ENCODE peak calls at places on chromosome 17, in six cellular contexts. One of them, this sample, is unnamed.

GRCh38 chr17:30545024-30545423 is 67.8 kb downstream of the GOSR1 start:
- DNase-seq in heart left ventricle: no peak
- DNase-seq in AG04450: no peak
- DNase-seq in fibroblast of mammary gland: no peak
- DNase-seq in IMR-90: no peak
- DNase-seq in HepG2: no peak
- DNase-seq in this sample: no peak

GRCh38 chr17:38587193-38587592 is 18.6 kb downstream of the SRCIN1 start:
- DNase-seq in heart left ventricle: no peak
- DNase-seq in AG04450: no peak
- DNase-seq in fibroblast of mammary gland: no peak
- DNase-seq in IMR-90: no peak
- DNase-seq in HepG2: no peak
- DNase-seq in this sample: no peak

GRCh38 chr17:62713096-62713870 is 85.8 kb downstream of the MRC2 start:
- DNase-seq in heart left ventricle: no peak
- DNase-seq in AG04450: no peak
- DNase-seq in fibroblast of mammary gland: no peak
- DNase-seq in IMR-90: no peak
- DNase-seq in HepG2: no peak
- DNase-seq in this sample: no peak

GRCh38 chr17:77100009-77100408 is 40.8 kb upstream of the SEC14L1 start:
- DNase-seq in heart left ventricle: peak; percentile 81
- DNase-seq in AG04450: no peak
- DNase-seq in fibroblast of mammary gland: no peak
- DNase-seq in IMR-90: no peak
- DNase-seq in HepG2: no peak
- DNase-seq in this sample: peak; percentile 91

GRCh38 chr17:72456026-72456569 is 335.3 kb downstream of the SOX9 start:
- DNase-seq in heart left ventricle: no peak
- DNase-seq in AG04450: no peak
- DNase-seq in fibroblast of mammary gland: peak; percentile 40
- DNase-seq in IMR-90: peak; percentile 67
- DNase-seq in HepG2: peak; percentile 73
- DNase-seq in this sample: no peak

GRCh38 chr17:49715717-49716279 is 8.0 kb upstream of the SLC35B1 start:
- DNase-seq in heart left ventricle: no peak
- DNase-seq in AG04450: no peak
- DNase-seq in fibroblast of mammary gland: no peak
- DNase-seq in IMR-90: no peak
- DNase-seq in HepG2: no peak
- DNase-seq in this sample: no peak

GRCh38 chr17:39626671-39627169 is at the start of gene PPP1R1B:
- DNase-seq in heart left ventricle: no peak
- DNase-seq in AG04450: no peak
- DNase-seq in fibroblast of mammary gland: no peak
- DNase-seq in IMR-90: no peak
- DNase-seq in HepG2: no peak
- DNase-seq in this sample: no peak

GRCh38 chr17:40978752-40979151 is 5.4 kb downstream of the KRT40 start:
- DNase-seq in heart left ventricle: no peak
- DNase-seq in AG04450: no peak
- DNase-seq in fibroblast of mammary gland: no peak
- DNase-seq in IMR-90: no peak
- DNase-seq in HepG2: no peak
- DNase-seq in this sample: no peak

GRCh38 chr17:81306898-81307510 is 11.9 kb upstream of the SLC38A10 start:
- DNase-seq in heart left ventricle: no peak
- DNase-seq in AG04450: no peak
- DNase-seq in fibroblast of mammary gland: no peak
- DNase-seq in IMR-90: no peak
- DNase-seq in HepG2: no peak
- DNase-seq in this sample: no peak

GRCh38 chr17:3603119-3603869 is 5.9 kb downstream of the TRPV1 start:
- DNase-seq in heart left ventricle: no peak
- DNase-seq in AG04450: peak; percentile 33
- DNase-seq in fibroblast of mammary gland: peak; percentile 87
- DNase-seq in IMR-90: peak; percentile 84
- DNase-seq in HepG2: no peak
- DNase-seq in this sample: no peak

GRCh38 chr17:81909231-81909630 is 2.0 kb downstream of the PCYT2 start:
- DNase-seq in heart left ventricle: no peak
- DNase-seq in AG04450: no peak
- DNase-seq in fibroblast of mammary gland: no peak
- DNase-seq in IMR-90: no peak
- DNase-seq in HepG2: no peak
- DNase-seq in this sample: no peak

GRCh38 chr17:45405250-45406086 is 27.2 kb downstream of the ARHGAP27 start:
- DNase-seq in heart left ventricle: no peak
- DNase-seq in AG04450: no peak
- DNase-seq in fibroblast of mammary gland: no peak
- DNase-seq in IMR-90: no peak
- DNase-seq in HepG2: no peak
- DNase-seq in this sample: peak; percentile 56

GRCh38 chr17:29063992-29064391 is 21.1 kb downstream of the PIPOX start:
- DNase-seq in heart left ventricle: no peak
- DNase-seq in AG04450: no peak
- DNase-seq in fibroblast of mammary gland: no peak
- DNase-seq in IMR-90: no peak
- DNase-seq in HepG2: no peak
- DNase-seq in this sample: no peak

GRCh38 chr17:54180919-54181318 is 358.2 kb downstream of the KIF2B start:
- DNase-seq in heart left ventricle: no peak
- DNase-seq in AG04450: no peak
- DNase-seq in fibroblast of mammary gland: no peak
- DNase-seq in IMR-90: no peak
- DNase-seq in HepG2: no peak
- DNase-seq in this sample: no peak

GRCh38 chr17:22138861-22139469 is 446.6 kb downstream of the KCNJ18 start:
- DNase-seq in heart left ventricle: no peak
- DNase-seq in AG04450: no peak
- DNase-seq in fibroblast of mammary gland: no peak
- DNase-seq in IMR-90: no peak
- DNase-seq in HepG2: no peak
- DNase-seq in this sample: no peak

GRCh38 chr17:81537343-81537855 is 9.2 kb downstream of the FSCN2 start:
- DNase-seq in heart left ventricle: no peak
- DNase-seq in AG04450: no peak
- DNase-seq in fibroblast of mammary gland: no peak
- DNase-seq in IMR-90: no peak
- DNase-seq in HepG2: no peak
- DNase-seq in this sample: no peak

GRCh38 chr17:8405499-8406016 is 7.9 kb upstream of the RNF222 start:
- DNase-seq in heart left ventricle: no peak
- DNase-seq in AG04450: no peak
- DNase-seq in fibroblast of mammary gland: no peak
- DNase-seq in IMR-90: no peak
- DNase-seq in HepG2: no peak
- DNase-seq in this sample: no peak
- TF ChIP-seq CTCF in heart left ventricle: no peak
- TF ChIP-seq CTCF in AG04450: no peak
- TF ChIP-seq CTCF in fibroblast of mammary gland: no peak
- TF ChIP-seq CTCF in IMR-90: no peak
- TF ChIP-seq CTCF in HepG2: no peak
- TF ChIP-seq CTCF in this sample: no peak

GRCh38 chr17:56291226-56291805 is 138.0 kb downstream of the ANKFN1 start:
- DNase-seq in heart left ventricle: no peak
- DNase-seq in AG04450: no peak
- DNase-seq in fibroblast of mammary gland: peak; percentile 87
- DNase-seq in IMR-90: peak; percentile 34
- DNase-seq in HepG2: no peak
- DNase-seq in this sample: no peak

GRCh38 chr17:56289321-56289720 is 136.0 kb downstream of the ANKFN1 start:
- DNase-seq in heart left ventricle: no peak
- DNase-seq in AG04450: no peak
- DNase-seq in fibroblast of mammary gland: no peak
- DNase-seq in IMR-90: no peak
- DNase-seq in HepG2: no peak
- DNase-seq in this sample: no peak

GRCh38 chr17:56292010-56292409 is 138.7 kb downstream of the ANKFN1 start:
- DNase-seq in heart left ventricle: no peak
- DNase-seq in AG04450: peak; percentile 20
- DNase-seq in fibroblast of mammary gland: peak; percentile 91
- DNase-seq in IMR-90: peak; percentile 77
- DNase-seq in HepG2: no peak
- DNase-seq in this sample: no peak

GRCh38 chr17:56292628-56293027 is 139.4 kb downstream of the ANKFN1 start:
- DNase-seq in heart left ventricle: no peak
- DNase-seq in AG04450: no peak
- DNase-seq in fibroblast of mammary gland: peak; percentile 36
- DNase-seq in IMR-90: no peak
- DNase-seq in HepG2: no peak
- DNase-seq in this sample: no peak

DNA sequence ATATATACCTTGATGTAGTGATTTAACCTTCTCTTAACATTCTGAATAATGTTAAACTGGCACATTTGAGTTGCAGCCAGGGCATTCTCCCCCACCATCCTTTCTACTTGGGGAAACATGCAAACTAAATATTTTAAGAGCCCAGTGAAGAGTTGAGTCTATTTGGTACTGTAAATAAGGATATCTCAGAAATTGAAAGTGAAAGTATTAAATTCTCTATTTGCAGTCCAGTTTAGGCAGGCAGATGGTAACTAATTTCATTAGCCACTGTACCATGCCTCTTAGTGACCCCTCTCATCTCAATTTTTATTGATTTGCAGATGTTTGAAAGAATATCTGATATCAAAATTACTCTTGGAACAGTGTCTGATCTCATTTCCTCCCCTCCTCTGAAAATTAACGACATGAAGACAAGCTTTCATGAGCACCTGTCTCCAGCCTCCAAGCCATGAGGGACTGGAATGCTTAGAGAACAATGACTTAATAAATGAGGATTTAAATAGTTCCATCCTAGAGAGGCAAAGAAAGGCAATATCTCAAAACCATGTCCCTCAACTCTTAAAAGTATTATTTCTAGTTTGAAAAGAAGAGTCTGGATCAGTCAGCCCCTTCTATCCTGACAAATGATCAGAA is 137.3 kb downstream of the ANKFN1 start:
- DNase-seq in heart left ventricle: no peak
- DNase-seq in AG04450: no peak
- DNase-seq in fibroblast of mammary gland: no peak
- DNase-seq in IMR-90: no peak
- DNase-seq in HepG2: no peak
- DNase-seq in this sample: no peak
- H3K4me3 ChIP-seq in heart left ventricle: peak overlapping the region; percentile 24
- H3K4me3 ChIP-seq in AG04450: no peak overlapping the region
- H3K4me3 ChIP-seq in fibroblast of mammary gland: no peak overlapping the region
- H3K4me3 ChIP-seq in IMR-90: peak overlapping the region; percentile 29
- H3K4me3 ChIP-seq in HepG2: no peak overlapping the region
- H3K4me3 ChIP-seq in this sample: peak overlapping the region; percentile 7

GRCh38 chr17:58308985-58309917 is 19.3 kb downstream of the TSPOAP1 start:
- DNase-seq in heart left ventricle: no peak
- DNase-seq in AG04450: no peak
- DNase-seq in fibroblast of mammary gland: no peak
- DNase-seq in IMR-90: no peak
- DNase-seq in HepG2: no peak
- DNase-seq in this sample: peak; percentile 47

GRCh38 chr17:58306131-58306951 is 22.3 kb downstream of the TSPOAP1 start:
- DNase-seq in heart left ventricle: no peak
- DNase-seq in AG04450: no peak
- DNase-seq in fibroblast of mammary gland: no peak
- DNase-seq in IMR-90: no peak
- DNase-seq in HepG2: no peak
- DNase-seq in this sample: no peak

GRCh38 chr17:58309918-58310259 is 18.7 kb downstream of the TSPOAP1 start:
- DNase-seq in heart left ventricle: no peak
- DNase-seq in AG04450: no peak
- DNase-seq in fibroblast of mammary gland: no peak
- DNase-seq in IMR-90: no peak
- DNase-seq in HepG2: no peak
- DNase-seq in this sample: no peak

GRCh38 chr17:58307468-58308172 is 21.0 kb downstream of the TSPOAP1 start:
- DNase-seq in heart left ventricle: no peak
- DNase-seq in AG04450: no peak
- DNase-seq in fibroblast of mammary gland: no peak
- DNase-seq in IMR-90: no peak
- DNase-seq in HepG2: no peak
- DNase-seq in this sample: no peak

DNA sequence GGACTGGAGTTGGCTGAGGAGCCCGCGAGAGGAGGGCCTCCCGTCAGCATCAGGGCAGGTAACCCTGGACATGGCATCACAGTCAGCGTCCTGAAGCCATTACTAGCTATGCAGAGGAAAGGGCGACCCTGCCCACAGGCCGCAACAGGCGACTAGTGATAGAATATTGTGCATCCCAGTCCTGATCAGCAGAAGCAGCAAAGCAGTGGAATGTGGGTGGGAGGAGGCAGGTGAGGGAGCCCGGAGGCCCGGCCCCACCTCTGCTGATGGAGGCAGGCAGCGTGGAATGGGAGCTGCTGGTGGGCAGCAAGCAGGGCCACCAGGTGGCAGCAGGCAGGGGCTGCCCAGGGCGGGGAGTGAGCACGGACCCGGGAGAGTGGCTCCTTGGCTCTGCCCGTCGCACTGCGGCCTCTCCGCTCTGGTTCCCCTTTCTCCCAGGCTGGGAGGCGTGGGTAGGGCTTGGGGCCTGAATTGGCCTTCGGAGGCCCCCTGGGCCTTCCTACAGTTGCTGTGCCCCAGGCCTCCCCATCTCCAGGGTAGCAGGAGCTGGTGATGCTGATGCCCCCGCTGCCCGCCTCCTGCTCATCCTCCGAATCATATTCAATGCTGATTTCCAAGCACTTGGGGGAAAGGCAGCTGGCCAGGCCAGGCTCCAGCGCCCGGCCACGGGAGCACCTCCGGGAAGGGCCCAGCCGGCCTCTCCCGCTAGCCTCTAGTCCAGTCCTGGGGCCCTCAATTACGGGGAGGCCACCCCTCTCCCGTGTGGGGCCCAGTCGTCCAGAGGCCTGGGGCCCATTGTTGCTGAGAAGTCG is 20.2 kb downstream of the TSPOAP1 start:
- DNase-seq in heart left ventricle: no peak
- DNase-seq in AG04450: no peak
- DNase-seq in fibroblast of mammary gland: no peak
- DNase-seq in IMR-90: no peak
- DNase-seq in HepG2: peak; percentile 39
- DNase-seq in this sample: no peak
- TF ChIP-seq CTCF in heart left ventricle: no peak
- TF ChIP-seq CTCF in AG04450: peak; percentile 38
- TF ChIP-seq CTCF in fibroblast of mammary gland: no peak
- TF ChIP-seq CTCF in IMR-90: peak; percentile 20
- TF ChIP-seq CTCF in HepG2: peak; percentile 92
- TF ChIP-seq CTCF in this sample: peak; percentile 24

GRCh38 chr17:42518755-42519545 is 17.1 kb upstream of the NAGLU start:
- DNase-seq in heart left ventricle: peak; percentile 73
- DNase-seq in AG04450: no peak
- DNase-seq in fibroblast of mammary gland: no peak
- DNase-seq in IMR-90: no peak
- DNase-seq in HepG2: peak; percentile 63
- DNase-seq in this sample: no peak
- H3K4me3 ChIP-seq in heart left ventricle: peak overlapping the region; percentile 3
- H3K4me3 ChIP-seq in AG04450: no peak overlapping the region
- H3K4me3 ChIP-seq in fibroblast of mammary gland: no peak overlapping the region
- H3K4me3 ChIP-seq in IMR-90: no peak overlapping the region
- H3K4me3 ChIP-seq in HepG2: no peak overlapping the region
- H3K4me3 ChIP-seq in this sample: no peak overlapping the region

GRCh38 chr17:9959377-9959981 is 54.4 kb upstream of the RCVRN start:
- DNase-seq in heart left ventricle: no peak
- DNase-seq in AG04450: no peak
- DNase-seq in fibroblast of mammary gland: peak; percentile 62
- DNase-seq in IMR-90: peak; percentile 49
- DNase-seq in HepG2: peak; percentile 15
- DNase-seq in this sample: no peak
- TF ChIP-seq CTCF in heart left ventricle: no peak
- TF ChIP-seq CTCF in AG04450: peak; percentile 65
- TF ChIP-seq CTCF in fibroblast of mammary gland: peak; percentile 71
- TF ChIP-seq CTCF in IMR-90: peak; percentile 59
- TF ChIP-seq CTCF in HepG2: peak; percentile 56
- TF ChIP-seq CTCF in this sample: peak; percentile 27

GRCh38 chr17:73984981-73985380 is 218.5 kb upstream of the RPL38 start:
- DNase-seq in heart left ventricle: no peak
- DNase-seq in AG04450: no peak
- DNase-seq in fibroblast of mammary gland: no peak
- DNase-seq in IMR-90: no peak
- DNase-seq in HepG2: no peak
- DNase-seq in this sample: no peak
- H3K4me3 ChIP-seq in heart left ventricle: no peak overlapping the region
- H3K4me3 ChIP-seq in AG04450: no peak overlapping the region
- H3K4me3 ChIP-seq in fibroblast of mammary gland: no peak overlapping the region
- H3K4me3 ChIP-seq in IMR-90: no peak overlapping the region
- H3K4me3 ChIP-seq in HepG2: no peak overlapping the region
- H3K4me3 ChIP-seq in this sample: no peak overlapping the region